ENCODE peak calls at places on chromosomes 4 and X, in nine cellular contexts. N is AG20443; F is BJ; B is naive thymus-derived CD8-positive, alpha-beta T cell; P is substantia nigra; K is islet precursor cell; X is cerebellar nuclear complex; V is AML-193; S is esophagus muscularis mucosa. Z is an unnamed sample.

GRCh38 chrX:63250253-63250868 is 100.8 kb downstream of the SPIN4 start:
- DNase-seq in N (peak; percentile 21), F (peak; percentile 28), B (no peak), P (no peak), K (peak; percentile 67), X (no peak), V (no peak), S (no peak), Z (peak; percentile 49)

GRCh38 chr4:79088991-79089705 is 149.9 kb upstream of the PAQR3 start:
- DNase-seq in N (no peak), F (no peak), B (no peak), P (no peak), K (no peak), X (no peak), V (no peak), S (no peak), Z (no peak)

GRCh38 chrX:118682258-118683014 is 45.0 kb upstream of the IL13RA1 start:
- DNase-seq in N (no peak), F (no peak), B (no peak), P (no peak), K (no peak), X (no peak), V (no peak), S (no peak), Z (no peak)

GRCh38 chr4:41532880-41533279 is 5.1 kb upstream of the LIMCH1 start:
- DNase-seq in N (no peak), F (no peak), B (no peak), P (no peak), K (no peak), X (no peak), V (no peak), S (no peak), Z (no peak)

GRCh38 chr4:40515398-40516293 is 114.0 kb downstream of the RBM47 start:
- DNase-seq in N (peak; percentile 50), F (no peak), B (no peak), P (no peak), K (peak; percentile 64), X (no peak), V (no peak), S (no peak), Z (peak; percentile 22)

GRCh38 chr4:22500831-22501714 is 14.8 kb downstream of the ADGRA3 start:
- DNase-seq in N (peak; percentile 30), F (no peak), B (no peak), P (no peak), K (no peak), X (no peak), V (no peak), S (peak; percentile 62), Z (peak; percentile 30)

GRCh38 chr4:141702472-141703182 is 66.2 kb downstream of the IL15 start:
- DNase-seq in N (no peak), F (no peak), B (no peak), P (no peak), K (no peak), X (no peak), V (no peak), S (no peak), Z (no peak)

GRCh38 chr4:118865091-118865708 is 23.5 kb upstream of the SYNPO2 start:
- DNase-seq in N (peak; percentile 72), F (no peak), B (no peak), P (no peak), K (peak; percentile 88), X (no peak), V (peak; percentile 72), S (no peak), Z (peak; percentile 59)

GRCh38 chr4:184959786-184960185 is 58.5 kb upstream of the HELT start:
- DNase-seq in N (no peak), F (no peak), B (no peak), P (no peak), K (no peak), X (no peak), V (no peak), S (no peak), Z (no peak)

GRCh38 chr4:174318829-174319764 is 35.4 kb downstream of the CEP44 start:
- DNase-seq in N (peak; percentile 27), F (no peak), B (no peak), P (no peak), K (no peak), X (no peak), V (peak; percentile 32), S (no peak), Z (peak; percentile 37)